ENCODE peak calls at places on chromosomes 1 and 21, in nine cellular contexts. R, X, F, S, J, O, Q, W and K are unnamed samples.

GRCh38 chr1:151472852-151473731 is 13.8 kb upstream of the POGZ start:
- DNase-seq in R (no peak), X (peak; percentile 66), F (no peak), S (peak; percentile 20), J (peak; percentile 37), O (peak; percentile 34), Q (no peak), W (no peak), K (peak; percentile 26)

GRCh38 chr1:15850450-15851079 is 3.1 kb downstream of the SPEN start:
- DNase-seq in R (no peak), X (no peak), F (no peak), S (no peak), J (no peak), O (no peak), Q (no peak), W (no peak), K (no peak)

GRCh38 chr21:33767960-33768359 is 125.7 kb downstream of the ITSN1 start:
- DNase-seq in R (no peak), X (no peak), F (no peak), S (no peak), J (no peak), O (no peak), Q (no peak), W (no peak), K (no peak)

GRCh38 chr1:156540955-156541354 is 31.4 kb downstream of the IQGAP3 start:
- DNase-seq in R (no peak), X (no peak), F (no peak), S (no peak), J (no peak), O (peak; percentile 20), Q (no peak), W (no peak), K (no peak)

GRCh38 chr1:170131984-170132383 is 13.8 kb upstream of the NTMT2 start:
- DNase-seq in R (no peak), X (no peak), F (no peak), S (no peak), J (no peak), O (no peak), Q (no peak), W (no peak), K (no peak)

GRCh38 chr1:119626841-119627240 is 21.2 kb downstream of the ZNF697 start:
- DNase-seq in R (no peak), X (peak; percentile 31), F (no peak), S (no peak), J (no peak), O (peak; percentile 68), Q (no peak), W (no peak), K (no peak)

GRCh38 chr1:36843906-36844610 is 190.3 kb downstream of the GRIK3 start:
- DNase-seq in R (no peak), X (no peak), F (no peak), S (no peak), J (no peak), O (no peak), Q (no peak), W (no peak), K (no peak)

GRCh38 chr21:44718571-44718970 is 7.2 kb upstream of the TSPEAR start:
- DNase-seq in R (no peak), X (no peak), F (no peak), S (no peak), J (no peak), O (no peak), Q (no peak), W (no peak), K (no peak)

GRCh38 chr1:111730282-111730681 is 8.9 kb downstream of the INKA2 start:
- DNase-seq in R (no peak), X (no peak), F (no peak), S (no peak), J (no peak), O (no peak), Q (no peak), W (no peak), K (no peak)

GRCh38 chr1:207077470-207078377 is 10.9 kb upstream of the C4BPB start:
- DNase-seq in R (peak; percentile 26), X (peak; percentile 63), F (no peak), S (peak; percentile 82), J (peak; percentile 77), O (peak; percentile 77), Q (no peak), W (peak; percentile 51), K (no peak)

GRCh38 chr1:183244466-183244865 is 58.4 kb downstream of the LAMC2 start:
- DNase-seq in R (peak; percentile 92), X (peak; percentile 93), F (no peak), S (peak; percentile 97), J (peak; percentile 51), O (peak; percentile 28), Q (peak; percentile 91), W (no peak), K (peak; percentile 86)

GRCh38 chr1:7106442-7107108 is 321.3 kb downstream of the CAMTA1 start:
- DNase-seq in R (no peak), X (no peak), F (no peak), S (no peak), J (no peak), O (no peak), Q (no peak), W (no peak), K (no peak)

DNA sequence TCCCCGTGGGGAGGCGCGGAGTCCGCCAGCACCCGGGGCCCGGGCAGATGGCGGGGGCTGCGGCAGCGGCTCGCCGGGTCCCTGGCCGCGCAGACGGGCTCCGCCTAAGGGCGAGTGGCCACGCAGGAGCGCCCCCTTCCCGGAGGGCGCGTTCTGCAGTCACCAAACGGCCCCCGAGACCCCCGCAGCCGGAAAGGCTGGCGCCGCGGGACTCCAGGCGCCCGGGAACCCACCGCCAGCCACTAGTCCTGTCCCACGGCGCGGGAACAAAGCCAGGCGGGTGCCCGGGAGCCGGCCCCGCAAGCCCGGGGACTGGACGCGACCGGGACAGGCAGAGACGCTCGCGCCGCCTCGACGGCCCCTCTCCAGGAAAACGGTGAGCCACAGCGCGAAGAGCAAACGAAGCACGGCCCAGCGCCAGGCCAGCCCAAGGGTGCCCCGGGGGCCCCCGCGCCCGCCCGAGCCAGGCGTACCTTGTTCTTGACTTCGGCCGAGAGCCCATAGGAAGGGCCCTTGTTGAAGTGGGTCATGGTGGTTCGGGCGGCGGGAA is 470 bp downstream of the CNN3 start:
- DNase-seq in R (peak; percentile 25), X (peak; percentile 56), F (peak; percentile 57), S (no peak), J (peak; percentile 47), O (peak; percentile 53), Q (peak; percentile 77), W (no peak), K (peak; percentile 26)
- TF ChIP-seq POLR2A in R (no peak), X (no peak), F (no peak), S (no peak), J (no peak), O (no peak), Q (no peak), W (no peak), K (no peak)

GRCh38 chr1:52848423-52848822 is 5.9 kb downstream of the ZYG11A start:
- DNase-seq in R (no peak), X (no peak), F (no peak), S (no peak), J (no peak), O (no peak), Q (no peak), W (no peak), K (peak; percentile 36)

GRCh38 chr1:52842643-52843310 is at the start of gene ZYG11A:
- DNase-seq in R (no peak), X (no peak), F (peak; percentile 62), S (peak; percentile 93), J (peak; percentile 35), O (peak; percentile 77), Q (peak; percentile 66), W (no peak), K (no peak)
- TF ChIP-seq CTCF in R (peak; percentile 28), X (no peak), F (peak; percentile 29), S (no peak), J (peak; percentile 15), O (peak; percentile 44), Q (peak; percentile 36), W (no peak), K (no peak)

DNA sequence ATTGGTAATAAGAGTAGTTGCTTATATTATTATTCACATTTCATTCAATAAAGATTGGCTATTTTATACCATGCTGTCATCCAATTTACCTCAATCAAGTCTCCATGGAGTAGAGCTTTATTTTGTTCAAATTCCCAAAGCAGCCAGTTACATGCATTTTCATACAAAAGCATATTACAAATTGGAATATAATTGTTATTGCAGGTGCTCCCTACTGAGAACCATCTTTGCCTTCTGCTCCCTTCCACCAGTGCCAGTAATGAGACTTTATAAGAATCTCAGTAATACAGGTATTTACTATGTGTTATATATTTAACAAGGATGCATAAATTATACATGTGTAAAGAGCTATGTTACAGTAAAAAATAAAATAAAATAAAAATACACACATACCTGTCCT is 54.2 kb downstream of the FOXJ3 start:
- DNase-seq in R (no peak), X (no peak), F (no peak), S (no peak), J (no peak), O (no peak), Q (no peak), W (no peak), K (no peak)
- H3K4me3 ChIP-seq in R (no peak overlapping the region), X (no peak overlapping the region), F (no peak overlapping the region), S (no peak overlapping the region), J (no peak overlapping the region), O (no peak overlapping the region), Q (no peak overlapping the region), W (no peak overlapping the region), K (no peak overlapping the region)

GRCh38 chr1:2556277-2557145 is at the start of gene TNFRSF14:
- DNase-seq in R (no peak), X (peak; percentile 52), F (no peak), S (peak; percentile 79), J (peak; percentile 48), O (peak; percentile 35), Q (no peak), W (no peak), K (peak; percentile 94)

GRCh38 chr1:2557146-2558029 is 1.2 kb downstream of the TNFRSF14 start:
- DNase-seq in R (no peak), X (no peak), F (no peak), S (no peak), J (no peak), O (no peak), Q (no peak), W (no peak), K (no peak)

GRCh38 chr1:2554621-2555387 is 1.4 kb upstream of the TNFRSF14 start:
- DNase-seq in R (no peak), X (no peak), F (no peak), S (peak; percentile 65), J (no peak), O (no peak), Q (no peak), W (no peak), K (no peak)

GRCh38 chr1:2553871-2554620 is 2.1 kb upstream of the TNFRSF14 start:
- DNase-seq in R (no peak), X (no peak), F (no peak), S (no peak), J (no peak), O (no peak), Q (no peak), W (no peak), K (no peak)

DNA sequence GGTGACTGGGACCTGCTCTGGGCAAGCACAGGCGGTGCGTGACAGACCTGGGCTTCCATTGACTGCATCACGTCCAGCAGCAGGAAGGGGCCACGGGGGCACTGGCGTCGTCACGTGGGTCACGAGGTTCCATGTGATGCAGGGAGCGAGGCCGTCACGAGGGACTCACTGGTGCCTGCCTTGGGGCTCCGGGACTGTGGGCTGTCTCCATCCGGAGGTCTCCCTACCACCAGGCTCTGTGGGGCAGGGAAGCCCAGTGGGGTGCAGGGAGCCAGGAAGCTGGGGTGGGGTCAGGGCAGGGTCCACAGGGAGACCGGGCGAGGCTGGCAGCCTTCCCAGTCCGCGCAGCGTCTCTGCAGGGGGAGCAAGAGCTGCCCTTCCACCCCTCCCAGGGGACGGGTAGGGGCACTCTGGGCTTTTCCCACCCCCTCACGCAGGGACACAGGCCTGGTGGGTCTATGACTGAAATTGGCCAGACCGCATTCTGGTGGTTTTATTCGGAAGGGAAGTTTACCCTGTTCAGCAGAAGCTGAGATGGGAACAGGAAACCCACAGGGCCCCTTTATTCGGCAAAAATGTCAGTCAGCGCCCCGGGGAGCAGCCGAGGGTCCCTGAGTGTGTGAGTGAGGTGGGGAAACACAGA is 416 bp upstream of the TNFRSF14 start:
- DNase-seq in R (peak; percentile 86), X (peak; percentile 83), F (peak; percentile 87), S (peak; percentile 95), J (peak; percentile 51), O (no peak), Q (peak; percentile 95), W (no peak), K (peak; percentile 92)
- TF ChIP-seq POLR2A in R (peak; percentile 80), X (peak; percentile 72), F (peak; percentile 66), S (peak; percentile 16), J (no peak), O (no peak), Q (no peak), W (no peak), K (peak; percentile 58)